ENCODE peak calls at places on chromosomes 16 and 17, in six cellular contexts. Y, N, G, S, R and K are unnamed samples.

GRCh38 chr17:81976332-81977210 is 858 bp upstream of the ASPSCR1 start:
- DNase-seq in Y (no peak), R (no peak), N (no peak), S (peak), G (no peak), K (no peak)

GRCh38 chr16:85158702-85159225 is 46.5 kb upstream of the CIBAR2 start:
- DNase-seq in G (no peak), Y (no peak), N (no peak), R (no peak), S (no peak), K (no peak)

GRCh38 chr17:19347323-19348080 is 15.0 kb downstream of the B9D1 start:
- DNase-seq in G (no peak), R (no peak), N (no peak), S (no peak), Y (no peak), K (no peak)

GRCh38 chr17:34207572-34207971 is 47.5 kb upstream of the CCL2 start:
- DNase-seq in R (no peak), G (no peak), S (no peak), Y (no peak), N (no peak), K (no peak)

GRCh38 chr16:85396879-85397871 is 215.9 kb upstream of the GSE1 start:
- DNase-seq in G (peak), S (peak), N (peak), Y (no peak), R (peak), K (no peak)

GRCh38 chr16:70770968-70771552 is 29.9 kb downstream of the VAC14 start:
- DNase-seq in S (peak), R (peak), N (peak), G (peak), Y (no peak), K (peak)

GRCh38 chr16:8675183-8676159 is 1.1 kb downstream of the ABAT start:
- DNase-seq in G (no peak), S (no peak), Y (no peak), R (no peak), N (peak), K (no peak)

GRCh38 chr17:42920106-42920900 is 19.7 kb downstream of the G6PC1 start:
- DNase-seq in Y (no peak), R (no peak), N (no peak), S (no peak), G (no peak), K (no peak)

GRCh38 chr17:67801626-67802175 is 23.6 kb upstream of the BPTF start:
- DNase-seq in N (no peak), S (no peak), R (no peak), G (no peak), Y (no peak), K (no peak)
- TF ChIP-seq CTCF in N (no peak), S (peak), R (no peak), G (peak), Y (peak), K (no peak)

GRCh38 chr16:69106491-69107291 is 1.2 kb downstream of the HAS3 start:
- DNase-seq in Y (no peak), R (no peak), S (no peak), G (no peak), N (peak), K (no peak)
- TF ChIP-seq CTCF in Y (no peak), R (no peak), S (no peak), G (no peak), N (no peak), K (no peak)

DNA sequence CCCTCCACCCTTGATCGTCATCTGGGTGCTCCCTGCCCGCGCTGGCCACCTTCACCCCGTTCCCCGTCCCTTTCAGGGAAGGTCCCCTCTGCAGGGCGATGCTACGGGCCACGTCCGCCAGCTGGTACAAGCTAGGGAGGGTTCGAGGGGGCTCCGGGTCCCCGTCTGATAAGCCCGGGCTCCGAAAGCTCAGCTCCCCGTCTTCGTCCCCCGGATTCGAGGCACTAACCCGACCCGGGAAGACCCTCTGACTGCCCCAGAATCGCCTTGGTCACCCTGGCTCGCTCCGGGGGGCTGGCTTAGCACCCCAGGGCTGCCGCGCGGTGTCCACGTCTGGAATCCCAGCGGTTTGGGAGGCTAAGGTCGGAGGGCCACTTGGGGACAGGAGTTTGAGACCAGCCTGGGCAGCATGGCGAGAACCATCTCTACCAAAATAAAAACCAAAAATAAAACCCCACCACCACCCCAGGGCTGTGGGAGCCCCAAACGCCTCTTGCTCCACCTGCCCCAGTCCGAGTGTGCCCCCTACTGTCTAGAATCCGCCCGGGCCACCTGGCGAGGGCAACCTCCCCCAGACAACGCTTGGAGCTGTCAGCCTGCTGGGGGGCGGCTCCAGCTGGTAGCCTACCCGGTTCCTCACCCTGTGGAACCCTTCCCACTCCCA is 1.1 kb upstream of the SLC43A2 start:
- DNase-seq in G (no peak), N (peak), S (peak), Y (no peak), R (no peak), K (peak)
- TF ChIP-seq CTCF in G (peak), N (peak), S (peak), Y (peak), R (peak), K (no peak)

GRCh38 chr16:54817432-54817831 is 113.2 kb upstream of the IRX5 start:
- DNase-seq in N (no peak), S (peak), G (peak), R (no peak), Y (peak), K (no peak)
- TF ChIP-seq CTCF in N (no peak), S (peak), G (peak), R (no peak), Y (peak), K (no peak)

GRCh38 chr17:58215685-58216084 is 3.4 kb downstream of the MKS1 start:
- DNase-seq in Y (no peak), S (no peak), R (no peak), N (no peak), G (no peak), K (no peak)
- TF ChIP-seq CTCF in Y (no peak), S (no peak), R (no peak), N (no peak), G (no peak), K (no peak)

GRCh38 chr16:30722443-30722842 is 23.5 kb downstream of the SRCAP start:
- DNase-seq in S (peak), G (no peak), Y (no peak), N (no peak), R (no peak), K (no peak)
- TF ChIP-seq CTCF in S (no peak), G (peak), Y (no peak), N (peak), R (no peak), K (no peak)